ENCODE peak calls at places on chromosomes 2 and 18, in five cellular contexts. Q is cardiac muscle cell, I is fibroblast of lung, K is RWPE2, V is right atrium auricular region. M is an unnamed sample.
A peak's percentile ranks its signal among the peaks of the same experiment; 100 is the strongest.

GRCh38 chr2:71877636-71878035 is 270.0 kb downstream of the CYP26B1 start:
- DNase-seq in K (no peak), I (no peak), V (no peak), Q (no peak), M (no peak)

GRCh38 chr18:2978626-2979025 is 34.3 kb downstream of the LPIN2 start:
- DNase-seq in V (no peak), I (peak; percentile 85), K (no peak), Q (no peak), M (no peak)

GRCh38 chr18:433960-434359 is 66.5 kb downstream of the COLEC12 start:
- DNase-seq in V (no peak), I (peak; percentile 53), Q (no peak), K (no peak), M (no peak)

GRCh38 chr2:203870481-203870880 is 2.9 kb downstream of the CTLA4 start:
- DNase-seq in V (no peak), K (no peak), I (no peak), Q (no peak), M (no peak)

GRCh38 chr2:64330691-64331429 is 123.1 kb upstream of the LGALSL start:
- DNase-seq in I (peak; percentile 77), Q (peak; percentile 95), K (peak; percentile 75), V (peak; percentile 91), M (peak; percentile 88)

GRCh38 chr2:205705511-205706397 is 23.5 kb downstream of the NRP2 start:
- DNase-seq in Q (no peak), K (no peak), V (no peak), I (no peak), M (no peak)

GRCh38 chr2:226760412-226761194 is 39.0 kb downstream of the IRS1 start:
- DNase-seq in V (no peak), Q (no peak), K (no peak), I (peak; percentile 94), M (no peak)

GRCh38 chr2:185187421-185187820 is 551.2 kb upstream of the FSIP2 start:
- DNase-seq in Q (no peak), K (no peak), V (no peak), I (no peak), M (no peak)

GRCh38 chr2:63192169-63192888 is 141.7 kb downstream of the OTX1 start:
- DNase-seq in I (peak; percentile 2), Q (peak; percentile 3), V (no peak), K (no peak), M (no peak)

GRCh38 chr18:2540575-2540974 is 30.7 kb downstream of the METTL4 start:
- DNase-seq in Q (no peak), I (peak; percentile 20), K (no peak), V (no peak), M (no peak)

GRCh38 chr2:149068996-149069888 is 30.7 kb downstream of the LYPD6B start:
- DNase-seq in Q (no peak), I (peak; percentile 91), V (no peak), K (no peak), M (no peak)

GRCh38 chr2:162232611-162233115 is 10.6 kb downstream of the FAP start:
- DNase-seq in Q (no peak), V (no peak), K (no peak), I (peak; percentile 25), M (no peak)

GRCh38 chr18:55324166-55324565 is 263.8 kb downstream of the TCF4 start:
- DNase-seq in V (no peak), Q (no peak), K (no peak), I (no peak), M (no peak)

GRCh38 chr18:44896817-44897216 is 216.1 kb downstream of the SETBP1 start:
- DNase-seq in Q (no peak), I (no peak), K (no peak), V (no peak), M (no peak)

GRCh38 chr2:159608723-159609308 is 7.5 kb downstream of the BAZ2B start:
- DNase-seq in Q (no peak), K (no peak), V (no peak), I (no peak), M (no peak)

GRCh38 chr18:61398961-61399632 is 65.9 kb downstream of the CDH20 start:
- DNase-seq in Q (no peak), V (no peak), I (peak; percentile 81), K (no peak), M (no peak)

GRCh38 chr2:128395640-128396499 is 77.2 kb upstream of the HS6ST1 start:
- DNase-seq in Q (no peak), K (peak; percentile 29), V (no peak), I (no peak), M (peak; percentile 30)

GRCh38 chr2:185583058-185583816 is 155.4 kb upstream of the FSIP2 start:
- DNase-seq in V (no peak), I (peak; percentile 91), K (peak; percentile 82), Q (no peak), M (no peak)

GRCh38 chr2:189304360-189304759 is 124.8 kb upstream of the COL5A2 start:
- DNase-seq in I (no peak), K (no peak), V (no peak), Q (no peak), M (no peak)

GRCh38 chr2:64325852-64326577 is 127.9 kb upstream of the LGALSL start:
- DNase-seq in V (no peak), K (no peak), I (no peak), Q (no peak), M (no peak)

GRCh38 chr2:10405441-10405840 is 42.7 kb downstream of the ODC1 start:
- DNase-seq in Q (no peak), V (no peak), K (peak; percentile 96), I (peak; percentile 96), M (peak; percentile 95)

GRCh38 chr18:76465630-76466409 is 29.2 kb downstream of the ZNF516 start:
- DNase-seq in V (peak; percentile 52), I (no peak), K (no peak), Q (no peak), M (no peak)

GRCh38 chr2:222594679-222595078 is 61.2 kb downstream of the FARSB start:
- DNase-seq in Q (no peak), I (peak; percentile 61), V (no peak), K (no peak), M (no peak)
- H3K36me3 ChIP-seq in Q (no peaks in the 10 kb centered on the region), I (peaks cover 7% of the 10 kb centered on the region), V (peaks cover 14% of the 10 kb centered on the region), K (peaks cover 90% of the 10 kb centered on the region), M (peaks cover 39% of the 10 kb centered on the region)

GRCh38 chr2:218002103-218002502 is 692 bp downstream of the TNS1 start:
- DNase-seq in I (no peak), Q (no peak), K (no peak), V (no peak), M (no peak)

GRCh38 chr2:218000137-218000536 is 2.7 kb downstream of the TNS1 start:
- DNase-seq in I (peak; percentile 82), K (no peak), V (no peak), Q (no peak), M (peak; percentile 86)

GRCh38 chr2:218002792-218003191 is at the start of gene TNS1:
- DNase-seq in I (peak; percentile 61), Q (no peak), V (peak; percentile 77), K (no peak), M (peak; percentile 74)

GRCh38 chr2:218003265-218003950 is 613 bp upstream of the TNS1 start:
- DNase-seq in Q (no peak), I (peak; percentile 71), K (no peak), V (no peak), M (no peak)

DNA sequence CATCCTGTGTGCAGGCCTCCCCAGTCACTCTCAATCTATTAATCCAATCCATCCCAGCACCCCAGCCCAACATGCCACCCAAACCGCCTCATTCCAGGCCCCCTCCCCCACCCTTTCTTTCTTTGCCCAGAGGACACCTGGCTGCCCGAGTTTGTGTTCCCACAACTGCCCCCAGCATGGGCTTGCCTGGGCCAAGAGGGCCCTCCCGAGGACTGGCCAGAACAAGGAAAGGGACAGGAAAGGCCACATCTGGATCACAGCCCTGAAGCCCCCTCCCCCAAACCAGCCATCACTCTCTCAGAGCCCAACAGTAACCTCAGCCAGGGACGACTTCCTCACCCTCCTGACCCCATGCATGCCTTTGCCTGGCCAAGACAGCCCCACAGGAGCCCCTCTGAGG is 1.2 kb downstream of the TNS1 start:
- DNase-seq in V (no peak), I (no peak), Q (no peak), K (no peak), M (no peak)
- H3K27ac ChIP-seq in V (peak overlapping the region; percentile 56), I (peak overlapping the region; percentile 65), Q (no peak overlapping the region), K (no peak overlapping the region), M (peak overlapping the region; percentile 91)

DNA sequence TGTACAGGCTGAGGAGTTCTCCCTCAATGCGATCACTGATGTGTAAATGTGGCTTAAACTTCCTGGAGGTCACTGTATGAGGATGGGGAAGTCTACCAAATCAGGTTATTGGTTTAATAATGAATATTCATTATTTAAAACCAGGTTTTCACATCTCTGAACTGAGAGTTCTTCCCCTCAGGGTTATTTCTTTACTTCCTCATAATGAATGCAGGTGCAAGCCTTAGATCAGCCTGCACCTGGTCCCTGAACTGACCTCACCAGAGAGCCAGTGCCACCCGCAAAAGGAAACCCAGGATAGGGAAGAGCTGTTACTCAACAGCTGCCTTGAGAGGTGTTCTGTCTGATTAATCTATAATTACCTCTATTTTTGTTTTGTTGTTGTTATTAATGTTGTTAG is 369.0 kb downstream of the EPHA4 start:
- DNase-seq in V (no peak), I (no peak), Q (no peak), K (no peak), M (no peak)
- H3K36me3 ChIP-seq in V (no peaks in the 10 kb centered on the region), I (no peaks in the 10 kb centered on the region), Q (no peaks in the 10 kb centered on the region), K (no peaks in the 10 kb centered on the region), M (no peaks in the 10 kb centered on the region)

DNA sequence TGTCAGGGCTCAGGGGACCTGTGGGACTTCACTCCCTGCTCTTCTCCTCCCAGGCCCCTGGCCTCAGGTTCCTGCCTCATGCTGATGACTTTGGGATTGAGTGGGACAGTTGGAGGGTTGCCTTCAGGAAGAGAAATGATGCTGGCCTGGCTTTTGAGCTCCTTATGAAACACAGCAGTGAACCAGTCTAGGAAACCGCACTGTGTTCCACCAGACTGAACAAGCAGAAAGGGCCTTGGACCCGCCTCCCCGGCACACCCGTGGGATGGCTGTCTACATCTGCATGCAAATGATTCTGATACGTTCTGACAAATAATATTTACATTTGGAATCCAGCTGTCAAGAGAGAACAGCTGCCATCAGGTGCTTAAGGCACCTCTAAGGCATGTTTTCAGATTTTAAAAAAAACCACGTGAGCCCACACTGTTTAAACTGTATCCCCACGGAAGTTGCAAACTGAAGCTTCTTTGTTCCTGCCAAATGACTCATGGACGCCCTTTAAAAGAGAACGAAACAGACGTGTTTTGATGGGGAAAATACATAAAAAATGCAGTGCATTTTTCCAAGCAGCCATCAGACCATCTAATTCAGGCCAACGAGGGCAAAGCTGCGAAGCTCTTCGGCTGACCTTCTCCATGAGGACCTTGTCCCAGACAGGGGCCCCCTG is 27.6 kb upstream of the ASAP2 start:
- DNase-seq in Q (no peak), V (peak; percentile 78), I (peak; percentile 92), K (peak; percentile 77), M (peak; percentile 44)
- H3K27ac ChIP-seq in Q (no peak overlapping the region), V (peak overlapping the region; percentile 58), I (peak overlapping the region; percentile 64), K (peak overlapping the region; percentile 97), M (peak overlapping the region; percentile 91)

M was measured in ascending aorta.